ENCODE peak calls at places on chromosomes 12 and 14, in four cellular contexts. I is glutamatergic neuron, X is mesothelial cell of epicardium, R is mucosa of descending colon. A is an unnamed sample.
A peak's percentile ranks its signal among the peaks of the same experiment; 100 is the strongest.

GRCh38 chr12:95996034-95996658 is at the start of gene HAL:
- DNase-seq in I (no peak), X (no peak), R (peak; percentile 51), A (no peak)

GRCh38 chr12:52310622-52311281 is 10.4 kb downstream of the KRT83 start:
- DNase-seq in I (no peak), X (no peak), R (no peak), A (no peak)

GRCh38 chr14:72714094-72714493 is 179.8 kb downstream of the DPF3 start:
- DNase-seq in I (no peak), X (no peak), R (no peak), A (no peak)

GRCh38 chr14:43003845-43004244 is 1397.2 kb downstream of the LRFN5 start:
- DNase-seq in I (no peak), X (no peak), R (no peak), A (no peak)

GRCh38 chr12:77577756-77578155 is 252.9 kb upstream of the NAV3 start:
- DNase-seq in I (no peak), X (no peak), R (no peak), A (no peak)

GRCh38 chr14:98726585-98727405 is 545.2 kb downstream of the BCL11B start:
- DNase-seq in I (no peak), X (no peak), R (no peak), A (no peak)

GRCh38 chr12:105369014-105369413 is 38.5 kb downstream of the C12orf75 start:
- DNase-seq in I (no peak), X (no peak), R (peak; percentile 10), A (no peak)

GRCh38 chr12:3333583-3333982 is 157.4 kb upstream of the PRMT8 start:
- DNase-seq in I (no peak), X (no peak), R (no peak), A (peak; percentile 37)

GRCh38 chr12:47824629-47825028 is 4.9 kb upstream of the HDAC7 start:
- DNase-seq in I (no peak), X (no peak), R (no peak), A (no peak)

GRCh38 chr14:90609376-90609775 is 206.9 kb downstream of the TTC7B start:
- DNase-seq in I (no peak), X (no peak), R (no peak), A (no peak)

GRCh38 chr14:90608281-90608680 is 207.9 kb downstream of the TTC7B start:
- DNase-seq in I (no peak), X (no peak), R (no peak), A (no peak)

GRCh38 chr14:90607141-90607540 is 209.1 kb downstream of the TTC7B start:
- DNase-seq in I (no peak), X (no peak), R (no peak), A (no peak)

GRCh38 chr14:90610641-90611040 is 205.6 kb downstream of the TTC7B start:
- DNase-seq in I (no peak), X (no peak), R (no peak), A (no peak)

DNA sequence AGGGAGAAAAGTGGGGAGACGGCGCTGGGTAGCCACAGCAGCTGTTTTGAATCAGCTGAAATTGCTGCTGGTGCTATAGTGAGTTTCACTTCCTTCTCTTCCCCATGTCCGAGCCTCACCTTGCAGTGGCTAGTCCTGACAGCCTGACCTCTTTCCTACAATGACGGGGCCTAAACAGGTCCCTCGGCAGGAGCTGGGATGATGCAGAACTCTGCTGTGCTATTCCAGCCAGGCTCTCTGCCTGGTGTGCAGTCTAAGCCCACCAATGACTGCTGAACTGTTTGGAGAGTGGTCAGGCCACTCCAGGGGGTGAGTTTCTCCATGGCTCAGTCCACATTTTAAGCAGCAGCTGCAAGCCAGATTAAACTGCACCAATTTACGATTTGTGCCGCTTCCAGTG is 207.3 kb downstream of the TTC7B start:
- DNase-seq in I (no peak), X (no peak), R (no peak), A (no peak)
- TF ChIP-seq CTCF in I (no peak), X (no peak), R (no peak), A (no peak)

GRCh38 chr14:29274890-29275651 is 508.5 kb downstream of the FOXG1 start:
- DNase-seq in I (peak; percentile 19), X (no peak), R (no peak), A (no peak)

GRCh38 chr14:29278301-29278700 is 511.7 kb downstream of the FOXG1 start:
- DNase-seq in I (no peak), X (no peak), R (no peak), A (no peak)

GRCh38 chr14:29271669-29272068 is 505.1 kb downstream of the FOXG1 start:
- DNase-seq in I (no peak), X (no peak), R (no peak), A (no peak)

GRCh38 chr14:29273513-29273912 is 506.9 kb downstream of the FOXG1 start:
- DNase-seq in I (no peak), X (no peak), R (no peak), A (no peak)
- TF ChIP-seq CTCF in I (peak; percentile 58), X (no peak), R (no peak), A (peak; percentile 14)

GRCh38 chr12:2273288-2273687 is 220.5 kb downstream of the CACNA1C start:
- DNase-seq in I (no peak), X (no peak), R (no peak), A (no peak)
- TF ChIP-seq CTCF in I (no peak), X (no peak), R (no peak), A (no peak)

DNA sequence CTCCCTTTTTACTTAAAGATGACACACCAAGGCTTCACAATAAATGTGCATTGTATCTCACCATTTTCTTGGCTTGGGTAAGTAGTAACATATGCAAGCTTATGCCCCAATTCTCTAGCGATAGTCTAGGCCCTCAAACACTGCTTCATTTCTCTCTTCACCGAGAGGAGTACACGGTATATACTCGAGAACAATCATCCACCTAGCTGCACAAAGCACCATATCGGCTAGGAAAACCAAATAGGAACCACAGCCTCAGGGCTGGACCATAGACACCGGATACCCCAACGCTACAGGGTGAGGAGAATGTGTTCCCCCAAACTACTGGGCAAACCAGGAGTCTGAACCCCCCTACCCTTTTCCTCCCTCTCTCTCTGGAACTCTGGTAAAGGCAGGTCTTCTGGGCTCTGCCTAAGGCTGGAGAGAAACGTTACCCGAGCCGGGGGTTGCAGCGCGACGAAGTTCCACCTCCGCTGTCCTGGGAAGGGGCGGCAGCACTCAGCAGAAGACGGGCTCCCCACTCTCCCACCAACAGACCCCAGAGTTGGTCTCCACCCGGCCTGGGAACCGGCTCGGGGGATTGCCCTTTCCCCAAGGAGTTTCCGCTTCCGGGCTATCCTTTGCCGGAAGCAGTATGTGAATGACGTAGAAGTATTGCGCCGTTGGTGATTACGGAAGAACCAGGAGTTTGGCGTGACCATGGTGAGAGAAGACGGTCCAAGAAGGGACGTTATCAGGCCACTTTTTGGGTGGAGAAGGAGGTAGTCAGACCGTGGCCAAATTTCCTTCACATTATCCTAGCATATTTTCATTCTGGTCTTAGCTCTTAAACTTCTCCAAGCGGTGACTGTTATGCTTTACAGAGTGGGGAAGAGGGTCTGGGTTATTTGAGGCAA is at the start of the genes AREL1 and FCF1:
- DNase-seq in I (peak; percentile 86), X (peak; percentile 52), R (peak; percentile 93), A (peak; percentile 69)
- TF ChIP-seq CTCF in I (no peak), X (no peak), R (no peak), A (no peak)

DNA sequence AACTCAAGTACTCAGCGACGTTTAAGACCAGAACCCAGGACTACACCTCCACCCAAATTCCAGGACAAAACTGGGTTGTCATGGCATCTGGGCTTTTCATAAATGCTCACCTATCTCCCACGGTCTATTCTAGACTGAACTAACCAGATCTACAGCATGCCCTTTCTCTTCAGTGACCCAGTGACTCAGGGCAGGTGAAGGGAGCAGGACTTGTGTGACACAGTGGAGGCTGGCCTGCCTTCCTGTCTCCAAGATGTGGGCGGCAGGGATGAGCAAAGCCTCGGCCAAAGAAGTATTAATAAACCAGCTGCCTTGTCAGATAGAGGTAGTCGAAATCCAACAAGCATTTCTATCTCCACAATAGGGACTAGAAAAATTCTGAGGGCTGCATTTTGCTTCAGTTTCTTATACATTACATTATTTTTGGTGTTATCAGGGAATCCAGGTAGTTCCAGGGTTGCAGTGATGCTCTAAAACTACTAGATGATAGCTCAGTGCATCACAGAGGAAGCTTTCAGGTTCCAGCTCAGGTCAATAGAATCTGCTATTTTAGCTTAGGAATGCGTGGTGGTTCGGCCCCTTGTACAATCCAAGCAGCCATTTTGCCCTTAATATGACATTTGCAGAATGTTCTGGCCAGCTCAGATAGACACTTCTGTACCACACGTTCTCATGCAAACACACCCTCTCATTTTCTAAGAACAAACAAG is 4.2 kb upstream of the GLRX5 start:
- DNase-seq in I (no peak), X (no peak), R (no peak), A (no peak)
- TF ChIP-seq CTCF in I (no peak), X (no peak), R (no peak), A (no peak)

GRCh38 chr14:97056086-97056485 is 258.9 kb downstream of the VRK1 start:
- DNase-seq in I (no peak), X (no peak), R (no peak), A (no peak)
- TF ChIP-seq CTCF in I (no peak), X (no peak), R (no peak), A (no peak)

GRCh38 chr14:92552066-92552465 is 38.5 kb downstream of the RIN3 start:
- DNase-seq in I (no peak), X (no peak), R (peak; percentile 25), A (no peak)

GRCh38 chr14:92555440-92556111 is 42.0 kb downstream of the RIN3 start:
- DNase-seq in I (no peak), X (no peak), R (no peak), A (no peak)

GRCh38 chr14:92556255-92556741 is 42.7 kb downstream of the RIN3 start:
- DNase-seq in I (no peak), X (no peak), R (no peak), A (no peak)

GRCh38 chr14:92551066-92551841 is 37.7 kb downstream of the RIN3 start:
- DNase-seq in I (no peak), X (no peak), R (no peak), A (no peak)

DNA sequence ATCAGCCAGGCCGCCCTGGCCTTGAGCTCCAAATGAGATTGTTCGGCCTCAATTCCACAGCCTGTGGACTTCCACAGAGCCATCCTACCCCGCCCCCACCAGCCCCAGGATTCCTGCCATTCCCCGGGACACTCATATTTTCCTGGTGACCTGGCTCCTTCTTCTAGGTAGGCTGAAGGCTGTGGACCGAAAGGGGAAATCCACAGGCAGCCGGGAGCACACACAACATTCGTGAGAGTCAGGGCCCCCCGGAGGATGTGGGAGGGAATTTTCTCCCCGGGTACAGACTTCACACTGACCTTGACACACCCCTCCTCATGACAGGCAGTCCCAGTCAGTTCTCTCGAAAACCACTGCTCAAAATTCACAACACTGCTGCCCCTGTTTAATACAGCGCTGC is 39.9 kb downstream of the RIN3 start:
- DNase-seq in I (no peak), X (no peak), R (no peak), A (no peak)
- TF ChIP-seq CTCF in I (no peak), X (no peak), R (no peak), A (no peak)

GRCh38 chr14:65357091-65357490 is 55.4 kb upstream of the FUT8 start:
- DNase-seq in I (no peak), X (no peak), R (no peak), A (no peak)

GRCh38 chr14:65354715-65355114 is 57.8 kb upstream of the FUT8 start:
- DNase-seq in I (no peak), X (no peak), R (no peak), A (no peak)

GRCh38 chr14:65354131-65354530 is 58.4 kb upstream of the FUT8 start:
- DNase-seq in I (no peak), X (no peak), R (no peak), A (no peak)

GRCh38 chr14:65359503-65359902 is 53.0 kb upstream of the FUT8 start:
- DNase-seq in I (no peak), X (no peak), R (no peak), A (no peak)

GRCh38 chr14:65356327-65356836 is 56.1 kb upstream of the FUT8 start:
- DNase-seq in I (no peak), X (no peak), R (no peak), A (no peak)
- TF ChIP-seq CTCF in I (no peak), X (no peak), R (no peak), A (no peak)